ENCODE peak calls at places on chromosome 10, in six cellular contexts. T is heart left ventricle; M is heart right ventricle; G is upper lobe of right lung; Q is Peyer's patch; S is CD8-positive, alpha-beta T cell. J is an unnamed sample.

GRCh38 chr10:59362184-59362966 is at the start of gene FAM13C:
- DNase-seq in S (no peak), G (peak; percentile 85), Q (no peak), M (peak; percentile 64), T (peak; percentile 81), J (no peak)

GRCh38 chr10:104686829-104687228 is 45.7 kb downstream of the SORCS3 start:
- DNase-seq in Q (no peak), S (no peak), T (no peak), M (no peak), G (no peak), J (no peak)

GRCh38 chr10:100287756-100288155 is 1.3 kb upstream of the BLOC1S2 start:
- DNase-seq in Q (no peak), M (no peak), S (no peak), T (no peak), G (no peak), J (no peak)

GRCh38 chr10:129035052-129035805 is 431.8 kb upstream of the MGMT start:
- DNase-seq in M (no peak), Q (peak; percentile 37), G (no peak), S (peak; percentile 69), T (no peak), J (no peak)

GRCh38 chr10:2978574-2979266 is 88.6 kb upstream of the PFKP start:
- DNase-seq in M (no peak), G (no peak), T (no peak), S (no peak), Q (no peak), J (no peak)

GRCh38 chr10:102673961-102674511 is 29.8 kb downstream of the TRIM8 start:
- DNase-seq in M (peak; percentile 80), Q (peak; percentile 52), S (peak; percentile 59), T (peak; percentile 83), G (peak; percentile 78), J (no peak)

GRCh38 chr10:58951750-58952149 is 224.7 kb upstream of the PHYHIPL start:
- DNase-seq in S (no peak), M (no peak), T (no peak), G (no peak), Q (no peak), J (peak; percentile 53)

GRCh38 chr10:101367569-101368453 is 13.8 kb downstream of the BTRC start:
- DNase-seq in M (no peak), G (no peak), T (no peak), Q (no peak), S (no peak), J (no peak)

GRCh38 chr10:114095676-114096331 is 52.1 kb downstream of the ADRB1 start:
- DNase-seq in Q (no peak), G (no peak), M (no peak), T (no peak), S (no peak), J (no peak)

GRCh38 chr10:126701526-126701925 is 31.0 kb upstream of the C10orf90 start:
- DNase-seq in Q (no peak), S (no peak), M (no peak), T (no peak), G (no peak), J (no peak)

GRCh38 chr10:122276611-122277205 is 5.6 kb downstream of the BTBD16 start:
- DNase-seq in M (no peak), Q (no peak), S (no peak), T (no peak), G (no peak), J (no peak)

GRCh38 chr10:122531935-122532334 is 28.6 kb upstream of the DMBT1 start:
- DNase-seq in Q (no peak), G (no peak), M (no peak), S (no peak), T (no peak), J (no peak)

GRCh38 chr10:22501412-22501811 is 156.1 kb downstream of the SPAG6 start:
- DNase-seq in T (no peak), Q (no peak), G (no peak), M (no peak), S (no peak), J (no peak)

GRCh38 chr10:131910663-131911314 is 10.0 kb downstream of the PPP2R2D start:
- DNase-seq in S (no peak), M (no peak), Q (no peak), G (no peak), T (no peak), J (no peak)

GRCh38 chr10:26044123-26044749 is 110.2 kb downstream of the MYO3A start:
- DNase-seq in S (no peak), T (peak; percentile 27), G (peak; percentile 69), Q (no peak), M (no peak), J (no peak)

GRCh38 chr10:3476186-3476585 is 303.6 kb upstream of the PITRM1 start:
- DNase-seq in M (no peak), T (no peak), G (no peak), Q (no peak), S (no peak), J (no peak)

GRCh38 chr10:99685232-99686041 is 26.1 kb downstream of the ENTPD7 start:
- DNase-seq in G (no peak), M (no peak), Q (no peak), S (no peak), T (no peak), J (no peak)

GRCh38 chr10:30048768-30049507 is 10.4 kb downstream of the JCAD start:
- DNase-seq in M (peak; percentile 57), S (no peak), T (no peak), Q (no peak), G (no peak), J (no peak)

GRCh38 chr10:4280481-4281206 is 495.6 kb upstream of the KLF6 start:
- DNase-seq in G (no peak), Q (no peak), T (no peak), S (no peak), M (no peak), J (no peak)

GRCh38 chr10:12530017-12530416 is 180.7 kb downstream of the CAMK1D start:
- DNase-seq in M (no peak), S (no peak), Q (no peak), G (no peak), T (no peak), J (no peak)

GRCh38 chr10:102405108-102405561 is 9.6 kb downstream of the NFKB2 start:
- DNase-seq in G (no peak), T (no peak), M (no peak), S (no peak), Q (no peak), J (no peak)

GRCh38 chr10:77626266-77626935 is 11.2 kb downstream of the KCNMA1 start:
- DNase-seq in S (no peak), G (no peak), T (no peak), M (no peak), Q (no peak), J (no peak)

GRCh38 chr10:123136221-123136805 is 543 bp downstream of the HMX3 start:
- DNase-seq in G (no peak), Q (no peak), M (no peak), S (no peak), T (no peak), J (no peak)

GRCh38 chr10:29658984-29659769 is 24.4 kb upstream of the SVIL start:
- DNase-seq in G (peak; percentile 76), S (peak; percentile 35), T (no peak), M (no peak), Q (no peak), J (peak; percentile 98)

GRCh38 chr10:8039323-8039922 is 15.1 kb upstream of the GATA3 start:
- DNase-seq in G (no peak), M (no peak), Q (no peak), T (no peak), S (no peak), J (no peak)

GRCh38 chr10:8035641-8036520 is 18.6 kb upstream of the GATA3 start:
- DNase-seq in S (no peak), T (no peak), G (no peak), Q (no peak), M (no peak), J (no peak)

GRCh38 chr10:8036521-8037198 is 17.8 kb upstream of the GATA3 start:
- DNase-seq in S (no peak), G (no peak), M (no peak), T (no peak), Q (no peak), J (no peak)

GRCh38 chr10:8037199-8037801 is 17.2 kb upstream of the GATA3 start:
- DNase-seq in S (no peak), Q (no peak), T (no peak), M (no peak), G (no peak), J (no peak)

DNA sequence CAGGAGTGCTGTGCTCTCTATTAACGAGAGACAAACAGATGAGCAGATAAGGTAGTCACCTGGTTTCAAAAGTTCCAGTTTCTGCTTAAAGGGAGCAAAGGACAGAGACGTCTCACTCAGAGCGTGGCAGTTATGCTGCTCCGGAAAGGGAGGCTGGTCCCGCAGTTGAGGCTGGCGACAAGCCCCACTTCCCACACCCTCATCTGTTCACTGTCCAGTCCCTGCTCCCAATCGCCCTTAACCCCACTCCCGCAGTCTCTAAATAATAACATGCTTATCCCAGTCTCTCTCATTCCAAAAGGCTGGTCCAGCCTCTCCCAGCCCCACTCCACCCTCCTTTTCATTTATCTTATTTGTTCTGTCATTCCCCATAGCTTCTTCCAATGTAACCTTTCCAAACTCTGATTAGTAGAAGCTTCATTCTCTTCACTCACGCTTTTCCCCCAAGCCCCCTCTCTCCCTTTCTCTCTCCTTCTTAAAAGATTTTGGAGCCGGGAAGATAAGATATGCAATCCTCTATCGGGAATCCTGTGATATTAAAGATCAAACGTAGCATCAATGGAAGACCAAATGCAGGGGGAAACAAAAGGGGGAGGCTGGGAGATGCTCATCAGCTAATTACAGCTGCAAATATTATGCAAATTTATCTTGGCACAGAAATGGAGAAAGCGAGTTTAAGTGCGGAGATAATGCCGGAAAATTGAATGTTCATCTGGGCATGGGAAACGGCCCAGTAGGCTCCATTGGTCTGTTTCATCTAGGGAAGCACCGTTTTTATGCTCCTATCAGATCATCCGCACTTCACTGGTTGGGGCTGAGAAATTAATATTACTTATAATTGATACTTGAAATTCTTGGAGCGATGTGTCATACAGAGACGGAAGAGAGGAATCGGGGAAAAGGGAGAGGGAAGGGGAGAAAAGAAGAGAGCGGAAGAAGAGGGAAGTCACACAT is 16.3 kb upstream of the GATA3 start:
- DNase-seq in G (no peak), Q (no peak), T (no peak), S (no peak), M (no peak), J (no peak)
- H3K4me3 ChIP-seq in G (no peak overlapping the region), Q (no peak overlapping the region), T (no peak overlapping the region), S (no peak overlapping the region), M (no peak overlapping the region), J (no peak overlapping the region)

GRCh38 chr10:49307921-49308320 is 9.0 kb downstream of the C10orf71 start:
- DNase-seq in G (peak; percentile 56), S (no peak), M (no peak), T (no peak), Q (no peak), J (no peak)
- TF ChIP-seq CTCF in G (no peak), S (no peak), M (no peak), T (no peak), Q (no peak), J (no peak)

DNA sequence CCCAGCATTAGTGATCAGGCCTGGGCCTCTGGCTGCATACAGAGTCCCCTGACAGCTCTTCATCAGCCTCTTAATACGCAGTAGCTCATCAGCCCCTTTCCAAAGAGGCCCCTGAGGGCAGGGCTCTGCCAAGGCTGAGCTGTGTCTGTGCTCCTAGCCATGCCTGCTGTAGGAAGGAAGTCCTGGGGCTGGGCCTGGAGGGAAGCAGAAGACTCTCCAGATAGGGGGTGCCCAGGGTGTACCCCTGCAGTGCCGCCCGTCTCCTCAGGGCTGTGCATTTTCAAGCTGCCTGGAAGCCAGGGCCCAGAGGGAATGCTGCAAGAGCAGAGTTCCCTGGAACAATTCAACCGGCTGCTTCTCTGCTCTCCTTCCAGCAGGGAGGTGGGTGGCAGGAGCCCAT is 7.3 kb upstream of the RET start:
- DNase-seq in Q (no peak), M (no peak), S (no peak), G (no peak), T (peak; percentile 14), J (no peak)
- H3K27me3 ChIP-seq in Q (no peaks in the 10 kb centered on the region), M (peaks cover 25% of the 10 kb centered on the region), S (no peaks in the 10 kb centered on the region), G (peaks cover 9% of the 10 kb centered on the region), T (peaks cover 17% of the 10 kb centered on the region), J (peaks cover 6% of the 10 kb centered on the region)

GRCh38 chr10:117262296-117263293 is 21.7 kb downstream of the SLC18A2 start:
- DNase-seq in M (no peak), T (no peak), S (no peak), G (no peak), Q (no peak), J (no peak)
- H3K4me3 ChIP-seq in M (no peak overlapping the region), T (no peak overlapping the region), S (no peak overlapping the region), G (no peak overlapping the region), Q (no peak overlapping the region), J (no peak overlapping the region)

J was measured in BJ.